ENCODE peak calls at places on chromosome 3, in five cellular contexts. One of them, this sample, is unnamed.

GRCh38 chr3:15514663-15515357 is 6.7 kb downstream of the COLQ start:
- DNase-seq in PC-3: no peak
- DNase-seq in psoas muscle: no peak
- DNase-seq in CD8-positive, alpha-beta T cell: no peak
- DNase-seq in uterus: no peak
- DNase-seq in this sample: no peak

GRCh38 chr3:15108869-15109268 is 9.9 kb upstream of the RBSN start:
- DNase-seq in CD8-positive, alpha-beta T cell: no peak
- DNase-seq in psoas muscle: no peak
- DNase-seq in PC-3: no peak
- DNase-seq in uterus: no peak
- DNase-seq in this sample: no peak

GRCh38 chr3:51478630-51479029 is 21.2 kb downstream of the DCAF1 start:
- DNase-seq in CD8-positive, alpha-beta T cell: no peak
- DNase-seq in uterus: no peak
- DNase-seq in psoas muscle: no peak
- DNase-seq in PC-3: no peak
- DNase-seq in this sample: no peak

GRCh38 chr3:89380006-89380405 is 272.6 kb downstream of the EPHA3 start:
- DNase-seq in psoas muscle: no peak
- DNase-seq in uterus: no peak
- DNase-seq in PC-3: peak; percentile 59
- DNase-seq in CD8-positive, alpha-beta T cell: no peak
- DNase-seq in this sample: no peak

GRCh38 chr3:122915300-122916055 is 112.1 kb downstream of the SEMA5B start:
- DNase-seq in uterus: no peak
- DNase-seq in PC-3: no peak
- DNase-seq in CD8-positive, alpha-beta T cell: no peak
- DNase-seq in psoas muscle: no peak
- DNase-seq in this sample: no peak

GRCh38 chr3:119356646-119357045 is 62.5 kb downstream of the ARHGAP31 start:
- DNase-seq in uterus: no peak
- DNase-seq in PC-3: no peak
- DNase-seq in psoas muscle: no peak
- DNase-seq in CD8-positive, alpha-beta T cell: no peak
- DNase-seq in this sample: no peak

GRCh38 chr3:142975316-142975995 is 12.0 kb upstream of the PAQR9 start:
- DNase-seq in psoas muscle: no peak
- DNase-seq in CD8-positive, alpha-beta T cell: no peak
- DNase-seq in uterus: no peak
- DNase-seq in PC-3: peak; percentile 8
- DNase-seq in this sample: no peak

GRCh38 chr3:51311055-51311454 is 74.0 kb upstream of the MANF start:
- DNase-seq in uterus: no peak
- DNase-seq in PC-3: peak; percentile 50
- DNase-seq in psoas muscle: no peak
- DNase-seq in CD8-positive, alpha-beta T cell: no peak
- DNase-seq in this sample: no peak

GRCh38 chr3:129809297-129809696 is 84.2 kb downstream of the TMCC1 start:
- DNase-seq in psoas muscle: no peak
- DNase-seq in CD8-positive, alpha-beta T cell: no peak
- DNase-seq in uterus: no peak
- DNase-seq in PC-3: no peak
- DNase-seq in this sample: no peak

GRCh38 chr3:53554559-53555511 is 60.4 kb downstream of the CACNA1D start:
- DNase-seq in uterus: no peak
- DNase-seq in PC-3: no peak
- DNase-seq in CD8-positive, alpha-beta T cell: no peak
- DNase-seq in psoas muscle: no peak
- DNase-seq in this sample: no peak

GRCh38 chr3:195118671-195119070 is 152.3 kb downstream of the XXYLT1 start:
- DNase-seq in PC-3: no peak
- DNase-seq in psoas muscle: no peak
- DNase-seq in CD8-positive, alpha-beta T cell: no peak
- DNase-seq in uterus: no peak
- DNase-seq in this sample: no peak

GRCh38 chr3:39234705-39235104 is 42.3 kb upstream of the XIRP1 start:
- DNase-seq in CD8-positive, alpha-beta T cell: peak; percentile 25
- DNase-seq in PC-3: no peak
- DNase-seq in psoas muscle: no peak
- DNase-seq in uterus: no peak
- DNase-seq in this sample: no peak

GRCh38 chr3:170220871-170221270 is 1.4 kb upstream of the PRKCI start:
- DNase-seq in CD8-positive, alpha-beta T cell: no peak
- DNase-seq in PC-3: peak; percentile 71
- DNase-seq in psoas muscle: no peak
- DNase-seq in uterus: no peak
- DNase-seq in this sample: no peak

GRCh38 chr3:16992198-16992597 is 107.4 kb downstream of the PLCL2 start:
- DNase-seq in PC-3: no peak
- DNase-seq in CD8-positive, alpha-beta T cell: no peak
- DNase-seq in psoas muscle: no peak
- DNase-seq in uterus: no peak
- DNase-seq in this sample: no peak

GRCh38 chr3:112984485-112984884 is 6.3 kb upstream of the GTPBP8 start:
- DNase-seq in psoas muscle: no peak
- DNase-seq in uterus: no peak
- DNase-seq in CD8-positive, alpha-beta T cell: no peak
- DNase-seq in PC-3: peak; percentile 72
- DNase-seq in this sample: no peak

GRCh38 chr3:141796436-141797166 is 33.4 kb downstream of the GRK7 start:
- DNase-seq in uterus: no peak
- DNase-seq in CD8-positive, alpha-beta T cell: peak; percentile 48
- DNase-seq in PC-3: no peak
- DNase-seq in psoas muscle: no peak
- DNase-seq in this sample: no peak

GRCh38 chr3:158789592-158789991 is 12.3 kb upstream of the MFSD1 start:
- DNase-seq in uterus: no peak
- DNase-seq in psoas muscle: no peak
- DNase-seq in PC-3: peak; percentile 75
- DNase-seq in CD8-positive, alpha-beta T cell: no peak
- DNase-seq in this sample: no peak

GRCh38 chr3:128710816-128711433 is 15.1 kb upstream of the RAB7A start:
- DNase-seq in psoas muscle: no peak
- DNase-seq in uterus: no peak
- DNase-seq in PC-3: peak; percentile 61
- DNase-seq in CD8-positive, alpha-beta T cell: no peak
- DNase-seq in this sample: no peak

GRCh38 chr3:183265713-183266417 is 12.8 kb downstream of the B3GNT5 start:
- DNase-seq in uterus: no peak
- DNase-seq in PC-3: peak; percentile 97
- DNase-seq in CD8-positive, alpha-beta T cell: no peak
- DNase-seq in psoas muscle: no peak
- DNase-seq in this sample: no peak

GRCh38 chr3:113485161-113485609 is 29.8 kb downstream of the SPICE1 start:
- DNase-seq in CD8-positive, alpha-beta T cell: peak; percentile 24
- DNase-seq in psoas muscle: no peak
- DNase-seq in uterus: no peak
- DNase-seq in PC-3: peak; percentile 87
- DNase-seq in this sample: no peak

GRCh38 chr3:124759666-124760401 is 29.6 kb downstream of the UMPS start:
- DNase-seq in PC-3: no peak
- DNase-seq in psoas muscle: no peak
- DNase-seq in uterus: no peak
- DNase-seq in CD8-positive, alpha-beta T cell: no peak
- DNase-seq in this sample: no peak

GRCh38 chr3:120982608-120983320 is 74.8 kb downstream of the STXBP5L start:
- DNase-seq in CD8-positive, alpha-beta T cell: no peak
- DNase-seq in PC-3: no peak
- DNase-seq in psoas muscle: no peak
- DNase-seq in uterus: no peak
- DNase-seq in this sample: no peak
- H3K27ac ChIP-seq in CD8-positive, alpha-beta T cell: no peak overlapping the region
- H3K27ac ChIP-seq in PC-3: no peak overlapping the region
- H3K27ac ChIP-seq in psoas muscle: no peak overlapping the region
- H3K27ac ChIP-seq in uterus: no peak overlapping the region
- H3K27ac ChIP-seq in this sample: no peak overlapping the region

GRCh38 chr3:46649436-46649835 is 37.1 kb downstream of the FAM240A start:
- DNase-seq in psoas muscle: no peak
- DNase-seq in uterus: no peak
- DNase-seq in CD8-positive, alpha-beta T cell: no peak
- DNase-seq in PC-3: no peak
- DNase-seq in this sample: no peak
- H3K4me3 ChIP-seq in psoas muscle: no peak overlapping the region
- H3K4me3 ChIP-seq in uterus: no peak overlapping the region
- H3K4me3 ChIP-seq in CD8-positive, alpha-beta T cell: no peak overlapping the region
- H3K4me3 ChIP-seq in PC-3: no peak overlapping the region
- H3K4me3 ChIP-seq in this sample: no peak overlapping the region

GRCh38 chr3:12577379-12577778 is 20.5 kb downstream of the MKRN2 start:
- DNase-seq in psoas muscle: no peak
- DNase-seq in CD8-positive, alpha-beta T cell: no peak
- DNase-seq in uterus: no peak
- DNase-seq in PC-3: no peak
- DNase-seq in this sample: no peak
- H3K27ac ChIP-seq in psoas muscle: no peak overlapping the region
- H3K27ac ChIP-seq in CD8-positive, alpha-beta T cell: no peak overlapping the region
- H3K27ac ChIP-seq in uterus: no peak overlapping the region
- H3K27ac ChIP-seq in PC-3: no peak overlapping the region
- H3K27ac ChIP-seq in this sample: no peak overlapping the region

DNA sequence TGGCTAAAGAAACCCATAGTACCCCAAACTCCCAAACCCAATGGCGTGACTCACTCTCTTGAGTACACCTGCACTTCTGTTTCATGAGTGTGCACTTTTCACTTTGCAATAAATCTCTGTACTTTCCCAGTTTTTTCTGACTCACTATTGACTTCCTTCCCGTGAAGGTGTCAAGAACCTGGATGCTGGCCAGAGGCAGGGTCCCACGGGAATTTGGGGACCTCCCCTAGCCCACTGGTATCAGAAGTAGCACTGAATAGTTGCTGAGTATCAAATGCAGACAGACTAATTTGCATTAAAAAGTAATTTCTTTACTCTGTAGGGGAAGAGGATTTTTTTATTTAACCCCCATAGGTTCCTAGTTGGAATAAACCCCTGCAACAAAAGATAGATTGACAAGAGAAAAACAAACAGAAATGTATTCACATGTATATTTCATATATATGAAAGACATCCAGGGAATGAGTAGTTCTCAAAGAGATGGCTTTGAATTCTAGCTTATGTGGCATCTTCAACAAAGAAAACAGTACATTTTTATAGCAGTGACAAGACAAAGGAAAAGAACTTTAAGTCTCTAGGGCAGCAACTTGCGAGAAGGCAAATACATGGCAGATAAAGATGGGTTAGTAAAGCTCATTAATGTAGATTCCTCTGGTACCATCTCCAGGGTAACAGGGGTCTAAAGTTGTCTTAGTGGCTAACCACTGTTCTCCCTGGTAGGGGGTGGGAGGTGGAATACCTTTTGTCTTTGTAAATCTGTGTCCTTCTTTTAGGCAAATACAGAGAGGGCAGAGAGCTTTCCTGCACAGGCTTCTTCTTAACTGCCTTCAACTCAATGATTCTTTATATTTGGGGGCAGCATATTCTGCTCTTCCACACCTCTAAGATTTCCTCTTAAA is 385.5 kb upstream of the PDZRN3 start:
- DNase-seq in psoas muscle: no peak
- DNase-seq in uterus: no peak
- DNase-seq in PC-3: no peak
- DNase-seq in CD8-positive, alpha-beta T cell: no peak
- DNase-seq in this sample: no peak
- H3K4me3 ChIP-seq in psoas muscle: no peak overlapping the region
- H3K4me3 ChIP-seq in uterus: no peak overlapping the region
- H3K4me3 ChIP-seq in PC-3: no peak overlapping the region
- H3K4me3 ChIP-seq in CD8-positive, alpha-beta T cell: no peak overlapping the region
- H3K4me3 ChIP-seq in this sample: no peak overlapping the region

This sample was measured in thoracic aorta.